ENCODE peak calls at places on chromosomes 11 and 22, in ten cellular contexts. W is ovary, L is lower leg skin, H is stomach, A is transverse colon, E is HCT116, J is H1, B is HepG2, O is A549, Q is IMR-90. X is an unnamed sample.

GRCh38 chr11:61961570-61962212 is 5.7 kb downstream of the FTH1 start:
- DNase-seq in W (peak; percentile 26), L (no peak), H (peak; percentile 67), A (peak; percentile 60), E (no peak), J (no peak), B (peak; percentile 84), O (peak; percentile 72), Q (no peak), X (peak; percentile 63)

GRCh38 chr11:9687736-9688494 is 24.0 kb downstream of the SWAP70 start:
- DNase-seq in W (no peak), L (no peak), H (peak; percentile 53), A (no peak), E (no peak), J (no peak), B (no peak), O (no peak), Q (peak; percentile 36), X (no peak)

GRCh38 chr11:45094958-45095690 is 51.3 kb upstream of the PRDM11 start:
- DNase-seq in W (no peak), L (peak; percentile 11), H (no peak), A (no peak), E (no peak), J (no peak), B (no peak), O (no peak), Q (no peak), X (no peak)

GRCh38 chr11:2399488-2400068 is 972 bp upstream of the TSSC4 start:
- DNase-seq in W (no peak), L (no peak), H (peak; percentile 37), A (peak; percentile 36), E (no peak), J (no peak), B (no peak), O (peak; percentile 35), Q (no peak), X (no peak)

GRCh38 chr11:13137778-13138400 is 128.8 kb downstream of the RASSF10 start:
- DNase-seq in W (no peak), L (no peak), H (no peak), A (no peak), E (no peak), J (no peak), B (peak; percentile 66), O (peak; percentile 24), Q (peak; percentile 41), X (no peak)

GRCh38 chr11:46391578-46392420 is at the start of gene CHRM4:
- DNase-seq in W (no peak), L (no peak), H (no peak), A (peak; percentile 43), E (no peak), J (no peak), B (peak; percentile 24), O (peak; percentile 65), Q (peak; percentile 45), X (no peak)

GRCh38 chr11:43580735-43581369 is 99.7 kb upstream of the HSD17B12 start:
- DNase-seq in W (no peak), L (no peak), H (no peak), A (no peak), E (no peak), J (no peak), B (no peak), O (no peak), Q (peak; percentile 24), X (no peak)

GRCh38 chr11:8329961-8330361 is 66.3 kb upstream of the LMO1 start:
- DNase-seq in W (no peak), L (no peak), H (no peak), A (no peak), E (no peak), J (no peak), B (no peak), O (no peak), Q (no peak), X (no peak)

GRCh38 chr11:123718075-123718868 is 23.2 kb downstream of the ZNF202 start:
- DNase-seq in W (no peak), L (no peak), H (no peak), A (no peak), E (no peak), J (no peak), B (no peak), O (no peak), Q (no peak), X (no peak)

GRCh38 chr11:134764367-134764766 is 352.3 kb upstream of the B3GAT1 start:
- DNase-seq in W (no peak), L (no peak), H (no peak), A (no peak), E (no peak), J (no peak), B (no peak), O (no peak), Q (no peak), X (no peak)

GRCh38 chr11:106331163-106331562 is 253.7 kb downstream of the AASDHPPT start:
- DNase-seq in W (no peak), L (no peak), H (no peak), A (no peak), E (no peak), J (no peak), B (no peak), O (no peak), Q (no peak), X (no peak)

GRCh38 chr11:47912843-47913437 is 64.8 kb upstream of the NUP160 start:
- DNase-seq in W (no peak), L (no peak), H (no peak), A (no peak), E (no peak), J (no peak), B (no peak), O (peak; percentile 74), Q (no peak), X (no peak)

GRCh38 chr11:11239959-11240358 is 113.1 kb downstream of the CSNK2A3 start:
- DNase-seq in W (no peak), L (no peak), H (no peak), A (no peak), E (no peak), J (no peak), B (no peak), O (no peak), Q (no peak), X (no peak)

GRCh38 chr11:130801287-130802146 is 114.8 kb downstream of the SNX19 start:
- DNase-seq in W (no peak), L (no peak), H (no peak), A (no peak), E (no peak), J (no peak), B (no peak), O (no peak), Q (peak; percentile 53), X (no peak)

GRCh38 chr11:23859087-23859486 is 637.8 kb upstream of the LUZP2 start:
- DNase-seq in W (no peak), L (no peak), H (no peak), A (no peak), E (no peak), J (no peak), B (no peak), O (no peak), Q (no peak), X (no peak)

GRCh38 chr11:44968510-44968909 is 17.8 kb upstream of the TP53I11 start:
- DNase-seq in W (no peak), L (no peak), H (no peak), A (no peak), E (no peak), J (no peak), B (no peak), O (no peak), Q (no peak), X (no peak)

DNA sequence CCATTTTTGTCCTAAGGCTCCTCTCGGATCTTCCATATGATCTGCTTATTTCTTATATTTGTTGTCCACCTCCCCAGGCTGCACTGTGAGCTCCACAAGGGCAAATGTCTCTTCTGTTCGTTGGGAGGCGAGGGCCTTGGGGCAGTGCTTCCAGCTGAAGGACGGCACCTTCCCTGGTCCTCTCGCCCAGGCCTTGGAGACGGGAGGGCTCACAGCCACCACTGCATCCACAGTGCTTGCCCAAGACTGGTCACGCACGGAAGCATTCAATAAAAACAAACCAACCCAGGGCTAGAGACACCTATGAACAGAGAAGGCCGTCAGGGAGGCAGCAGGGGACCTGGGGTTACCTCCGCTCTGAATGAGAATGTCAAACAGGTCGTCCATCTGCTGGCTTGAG is 46.2 kb downstream of the SGSM3 start:
- DNase-seq in W (no peak), L (no peak), H (no peak), A (no peak), E (no peak), J (no peak), B (no peak), O (no peak), Q (no peak), X (no peak)
- H3K4me3 ChIP-seq in W (no peak overlapping the region), L (no peak overlapping the region), H (no peak overlapping the region), A (no peak overlapping the region), E (no peak overlapping the region), J (no peak overlapping the region), B (no peak overlapping the region), O (no peak overlapping the region), Q (no peak overlapping the region), X (no peak overlapping the region)

GRCh38 chr11:128643661-128644060 is 50.2 kb upstream of the FLI1 start:
- DNase-seq in W (no peak), L (no peak), H (no peak), A (no peak), E (no peak), J (no peak), B (no peak), O (no peak), Q (no peak), X (no peak)
- TF ChIP-seq CTCF in W (no peak), L (no peak), H (no peak), A (no peak), E (peak; percentile 31), J (peak; percentile 62), B (no peak), O (no peak), Q (no peak), X (no peak)

DNA sequence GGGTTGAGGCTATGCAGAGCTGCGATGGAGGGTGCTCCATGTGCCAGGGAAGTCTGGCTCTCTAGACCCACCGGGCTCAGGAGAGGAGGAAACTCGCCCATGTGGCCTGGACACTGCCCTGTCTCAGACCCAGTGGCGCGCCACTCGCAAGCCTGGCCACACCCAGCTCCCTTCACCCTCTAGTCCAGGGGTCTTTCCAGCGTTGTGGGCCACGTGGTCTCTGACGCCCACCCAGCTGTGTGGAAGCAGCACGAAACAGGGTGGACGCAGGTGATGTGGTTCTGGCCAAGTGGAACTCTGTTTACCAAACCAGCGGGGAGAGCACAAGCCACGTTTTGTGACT is 28.2 kb downstream of the PPIL2 start:
- DNase-seq in W (no peak), L (no peak), H (no peak), A (no peak), E (no peak), J (no peak), B (no peak), O (no peak), Q (no peak), X (no peak)
- TF ChIP-seq POLR2A in W (no peak), L (no peak), H (no peak), A (no peak), E (no peak), J (no peak), B (no peak), O (no peak), Q (no peak), X (no peak)

DNA sequence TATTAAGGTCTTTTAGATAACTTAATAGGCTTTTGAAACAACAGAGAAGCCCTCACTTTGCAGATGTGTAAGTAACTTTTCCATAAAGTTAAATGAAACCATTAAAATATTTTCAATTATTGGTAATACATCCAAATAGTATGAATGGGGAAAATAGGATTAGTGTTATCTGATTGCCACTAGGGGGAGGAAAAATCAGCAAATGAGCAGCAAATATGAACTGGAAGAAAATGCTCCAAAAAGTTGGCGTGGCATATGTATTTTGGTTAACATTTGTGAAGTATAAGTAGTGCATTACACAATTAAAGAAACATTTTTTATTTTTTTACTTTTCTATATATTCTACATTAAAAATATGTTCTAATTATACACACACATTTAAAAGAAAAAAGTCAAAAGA is 259.8 kb upstream of the ANO5 start:
- DNase-seq in W (no peak), L (no peak), H (no peak), A (no peak), E (no peak), J (no peak), B (no peak), O (peak; percentile 15), Q (no peak), X (no peak)
- H3K4me3 ChIP-seq in W (no peak overlapping the region), L (no peak overlapping the region), H (no peak overlapping the region), A (no peak overlapping the region), E (no peak overlapping the region), J (no peak overlapping the region), B (no peak overlapping the region), O (no peak overlapping the region), Q (no peak overlapping the region), X (no peak overlapping the region)